ENCODE peak calls at places on chromosomes 7 and 10, in six cellular contexts. One of them, this sample, is unnamed.

GRCh38 chr10:132959296-132959961 is 17.1 kb upstream of the CFAP46 start:
- DNase-seq in coronary artery: no peak
- DNase-seq in A549: no peak
- DNase-seq in body of pancreas: no peak
- DNase-seq in RWPE2: no peak
- DNase-seq in chondrocyte: no peak
- DNase-seq in this sample: no peak

GRCh38 chr7:134690614-134691504 is 44.2 kb downstream of the BPGM start:
- DNase-seq in chondrocyte: no peak
- DNase-seq in A549: no peak
- DNase-seq in body of pancreas: no peak
- DNase-seq in RWPE2: no peak
- DNase-seq in coronary artery: no peak
- DNase-seq in this sample: no peak

GRCh38 chr10:11403116-11403515 is 208.3 kb downstream of the USP6NL start:
- DNase-seq in RWPE2: no peak
- DNase-seq in chondrocyte: no peak
- DNase-seq in body of pancreas: no peak
- DNase-seq in A549: no peak
- DNase-seq in coronary artery: peak
- DNase-seq in this sample: no peak

GRCh38 chr7:82578430-82578829 is 134.9 kb upstream of the CACNA2D1 start:
- DNase-seq in coronary artery: no peak
- DNase-seq in A549: no peak
- DNase-seq in body of pancreas: no peak
- DNase-seq in chondrocyte: no peak
- DNase-seq in RWPE2: no peak
- DNase-seq in this sample: no peak

GRCh38 chr7:98213874-98214810 is 2.9 kb downstream of the BHLHA15 start:
- DNase-seq in RWPE2: no peak
- DNase-seq in chondrocyte: peak
- DNase-seq in coronary artery: no peak
- DNase-seq in A549: no peak
- DNase-seq in body of pancreas: peak
- DNase-seq in this sample: no peak

GRCh38 chr10:80473096-80473657 is 19.1 kb downstream of the TSPAN14 start:
- DNase-seq in chondrocyte: no peak
- DNase-seq in RWPE2: no peak
- DNase-seq in body of pancreas: no peak
- DNase-seq in A549: no peak
- DNase-seq in coronary artery: no peak
- DNase-seq in this sample: no peak

GRCh38 chr7:2810682-2811471 is 33.2 kb downstream of the GNA12 start:
- DNase-seq in chondrocyte: no peak
- DNase-seq in RWPE2: no peak
- DNase-seq in coronary artery: peak
- DNase-seq in A549: no peak
- DNase-seq in body of pancreas: no peak
- DNase-seq in this sample: no peak

GRCh38 chr10:60921631-60922030 is 22.4 kb downstream of the RHOBTB1 start:
- DNase-seq in body of pancreas: peak
- DNase-seq in chondrocyte: no peak
- DNase-seq in A549: no peak
- DNase-seq in coronary artery: no peak
- DNase-seq in RWPE2: no peak
- DNase-seq in this sample: no peak

GRCh38 chr7:139431459-139431858 is 52.0 kb downstream of the KLRG2 start:
- DNase-seq in body of pancreas: no peak
- DNase-seq in coronary artery: no peak
- DNase-seq in A549: no peak
- DNase-seq in chondrocyte: no peak
- DNase-seq in RWPE2: no peak
- DNase-seq in this sample: peak

GRCh38 chr10:124719213-124719851 is 24.8 kb downstream of the FAM53B start:
- DNase-seq in chondrocyte: no peak
- DNase-seq in body of pancreas: peak
- DNase-seq in A549: no peak
- DNase-seq in RWPE2: no peak
- DNase-seq in coronary artery: no peak
- DNase-seq in this sample: no peak

GRCh38 chr10:74880041-74880440 is 53.6 kb downstream of the KAT6B start:
- DNase-seq in A549: no peak
- DNase-seq in coronary artery: no peak
- DNase-seq in chondrocyte: no peak
- DNase-seq in body of pancreas: no peak
- DNase-seq in RWPE2: no peak
- DNase-seq in this sample: no peak

GRCh38 chr10:133391249-133391635 is 2.7 kb upstream of the MTG1 start:
- DNase-seq in chondrocyte: no peak
- DNase-seq in body of pancreas: no peak
- DNase-seq in A549: no peak
- DNase-seq in RWPE2: peak
- DNase-seq in coronary artery: no peak
- DNase-seq in this sample: no peak

GRCh38 chr10:47438857-47439474 is 44.9 kb downstream of the ANXA8 start:
- DNase-seq in A549: peak
- DNase-seq in RWPE2: peak
- DNase-seq in body of pancreas: peak
- DNase-seq in chondrocyte: peak
- DNase-seq in coronary artery: no peak
- DNase-seq in this sample: no peak
- TF ChIP-seq CTCF in A549: peak
- TF ChIP-seq CTCF in RWPE2: peak
- TF ChIP-seq CTCF in body of pancreas: peak
- TF ChIP-seq CTCF in chondrocyte: peak
- TF ChIP-seq CTCF in coronary artery: no peak
- TF ChIP-seq CTCF in this sample: peak

GRCh38 chr7:131506597-131506996 is 49.8 kb downstream of the PODXL start:
- DNase-seq in chondrocyte: no peak
- DNase-seq in RWPE2: no peak
- DNase-seq in coronary artery: no peak
- DNase-seq in A549: no peak
- DNase-seq in body of pancreas: no peak
- DNase-seq in this sample: no peak
- TF ChIP-seq CTCF in chondrocyte: peak
- TF ChIP-seq CTCF in RWPE2: no peak
- TF ChIP-seq CTCF in coronary artery: no peak
- TF ChIP-seq CTCF in A549: no peak
- TF ChIP-seq CTCF in body of pancreas: no peak
- TF ChIP-seq CTCF in this sample: no peak

DNA sequence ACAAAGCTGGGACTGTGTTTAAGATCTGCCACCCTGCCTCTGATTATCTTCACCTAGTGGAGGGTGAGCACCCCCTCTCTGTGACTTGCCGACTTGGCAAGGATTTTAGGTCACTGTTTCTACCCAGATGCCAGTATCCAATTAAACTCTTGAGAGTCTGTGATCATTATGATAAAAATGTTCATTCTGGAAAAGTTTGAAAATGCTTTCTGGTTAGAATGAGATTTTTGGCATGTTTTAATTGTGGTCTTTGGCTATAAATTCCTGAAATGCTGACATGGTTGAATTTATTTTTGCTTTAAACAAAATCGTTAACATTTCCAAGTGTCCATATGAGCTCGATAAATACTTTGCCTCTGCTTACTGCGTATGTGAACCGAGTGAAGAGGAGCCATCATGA is 221.4 kb downstream of the BICC1 start:
- DNase-seq in RWPE2: no peak
- DNase-seq in chondrocyte: no peak
- DNase-seq in body of pancreas: no peak
- DNase-seq in coronary artery: no peak
- DNase-seq in A549: no peak
- DNase-seq in this sample: no peak
- TF ChIP-seq CTCF in RWPE2: no peak
- TF ChIP-seq CTCF in chondrocyte: peak
- TF ChIP-seq CTCF in body of pancreas: no peak
- TF ChIP-seq CTCF in coronary artery: no peak
- TF ChIP-seq CTCF in A549: no peak
- TF ChIP-seq CTCF in this sample: no peak

DNA sequence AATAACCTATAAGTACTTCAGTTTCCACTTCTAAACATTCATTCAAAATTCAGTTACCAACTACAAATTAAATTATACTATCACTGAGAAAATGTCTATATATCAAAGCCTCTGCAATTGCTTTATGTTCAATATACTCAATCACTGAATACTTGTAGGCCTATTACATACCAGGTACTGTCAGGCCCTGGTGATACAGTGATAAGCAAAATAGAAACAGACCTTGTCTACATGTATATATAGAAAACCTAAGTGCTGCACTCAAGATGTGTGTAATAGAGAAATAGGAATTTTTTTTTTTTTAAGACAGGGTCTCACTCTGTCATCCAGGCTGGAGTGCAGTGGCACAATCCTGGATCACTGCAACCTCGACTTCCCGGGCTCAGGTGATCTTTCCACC is 53.7 kb upstream of the PHF14 start:
- DNase-seq in A549: no peak
- DNase-seq in body of pancreas: no peak
- DNase-seq in RWPE2: no peak
- DNase-seq in coronary artery: no peak
- DNase-seq in chondrocyte: no peak
- DNase-seq in this sample: no peak
- TF ChIP-seq CTCF in A549: no peak
- TF ChIP-seq CTCF in body of pancreas: no peak
- TF ChIP-seq CTCF in RWPE2: no peak
- TF ChIP-seq CTCF in coronary artery: no peak
- TF ChIP-seq CTCF in chondrocyte: no peak
- TF ChIP-seq CTCF in this sample: no peak

GRCh38 chr10:73785221-73785720 is at the start of gene ZSWIM8:
- DNase-seq in RWPE2: peak
- DNase-seq in A549: peak
- DNase-seq in chondrocyte: no peak
- DNase-seq in coronary artery: peak
- DNase-seq in body of pancreas: peak
- DNase-seq in this sample: peak

GRCh38 chr10:73788864-73789658 is 3.7 kb downstream of the ZSWIM8 start:
- DNase-seq in A549: no peak
- DNase-seq in coronary artery: no peak
- DNase-seq in RWPE2: no peak
- DNase-seq in chondrocyte: peak
- DNase-seq in body of pancreas: no peak
- DNase-seq in this sample: no peak

GRCh38 chr10:73785721-73786511 is 510 bp downstream of the ZSWIM8 start:
- DNase-seq in body of pancreas: peak
- DNase-seq in chondrocyte: no peak
- DNase-seq in RWPE2: no peak
- DNase-seq in coronary artery: no peak
- DNase-seq in A549: no peak
- DNase-seq in this sample: no peak

GRCh38 chr10:73789659-73790055 is 4.3 kb downstream of the ZSWIM8 start:
- DNase-seq in A549: no peak
- DNase-seq in chondrocyte: peak
- DNase-seq in RWPE2: no peak
- DNase-seq in body of pancreas: no peak
- DNase-seq in coronary artery: no peak
- DNase-seq in this sample: no peak

DNA sequence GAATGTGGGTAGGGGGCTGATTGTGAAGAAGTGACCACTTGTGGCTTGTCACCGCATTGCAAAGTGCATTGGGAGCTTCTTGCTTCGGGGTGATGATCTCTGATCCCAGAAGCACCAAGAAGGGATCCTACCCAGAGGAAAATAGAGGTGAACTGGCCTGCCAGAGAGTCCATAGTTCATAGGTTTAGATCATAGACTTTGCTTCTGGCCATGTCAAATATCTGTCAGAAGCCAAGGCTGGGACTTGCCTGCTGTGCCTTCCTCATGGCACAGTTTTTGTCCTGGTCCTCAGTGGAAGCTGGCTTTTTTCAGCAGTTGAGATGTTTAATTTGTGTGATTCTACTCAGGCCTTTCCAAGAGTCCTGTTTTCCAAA is 1.1 kb downstream of the ZSWIM8 start:
- DNase-seq in RWPE2: no peak
- DNase-seq in body of pancreas: no peak
- DNase-seq in chondrocyte: no peak
- DNase-seq in coronary artery: no peak
- DNase-seq in A549: peak
- DNase-seq in this sample: no peak
- TF ChIP-seq CTCF in RWPE2: no peak
- TF ChIP-seq CTCF in body of pancreas: no peak
- TF ChIP-seq CTCF in chondrocyte: no peak
- TF ChIP-seq CTCF in coronary artery: no peak
- TF ChIP-seq CTCF in A549: no peak
- TF ChIP-seq CTCF in this sample: no peak

DNA sequence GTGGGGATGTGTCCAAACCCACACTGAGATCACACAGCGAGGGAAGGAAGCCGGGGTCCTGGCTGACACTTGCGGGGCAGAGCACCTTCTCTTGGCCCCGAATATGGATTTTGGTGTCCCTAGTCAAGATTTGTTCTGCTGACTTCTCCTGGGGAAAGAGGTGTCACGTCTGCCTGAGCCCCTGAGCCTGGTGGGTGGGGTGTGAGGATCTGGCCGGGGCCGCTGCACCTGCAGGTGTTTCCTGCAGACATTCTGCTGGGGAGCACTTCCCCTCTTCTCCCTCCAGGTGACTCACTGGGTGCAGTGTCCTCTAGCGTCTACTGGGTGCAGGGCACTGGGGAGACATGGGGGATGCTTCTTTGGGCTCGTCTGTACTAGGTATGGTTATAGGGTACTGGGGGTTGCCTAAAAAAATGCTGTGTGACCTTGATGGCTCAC is 99.2 kb downstream of the GRK5 start:
- DNase-seq in chondrocyte: no peak
- DNase-seq in coronary artery: no peak
- DNase-seq in A549: peak
- DNase-seq in body of pancreas: no peak
- DNase-seq in RWPE2: no peak
- DNase-seq in this sample: no peak
- TF ChIP-seq CTCF in chondrocyte: peak
- TF ChIP-seq CTCF in coronary artery: no peak
- TF ChIP-seq CTCF in A549: peak
- TF ChIP-seq CTCF in body of pancreas: no peak
- TF ChIP-seq CTCF in RWPE2: peak
- TF ChIP-seq CTCF in this sample: no peak

DNA sequence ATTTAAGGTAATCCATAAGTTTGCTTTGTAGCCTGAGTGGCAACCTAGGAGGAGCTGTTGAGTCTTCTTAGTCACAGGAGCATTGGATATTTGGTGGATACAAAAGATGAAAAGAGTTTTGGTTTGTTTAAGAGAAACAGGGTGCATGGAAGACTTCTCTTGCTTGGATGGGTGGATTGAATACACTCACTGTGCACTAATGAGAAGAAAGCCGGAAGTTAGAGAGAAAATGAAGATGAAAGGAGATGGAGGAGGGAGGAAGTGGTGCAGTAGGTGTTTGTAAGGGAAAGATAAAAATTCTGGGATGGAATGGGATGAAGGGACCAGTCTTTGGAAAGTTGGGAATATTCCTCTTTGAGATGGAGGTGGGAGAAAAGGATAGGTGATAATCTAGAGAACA is 7.7 kb downstream of the MDFIC start:
- DNase-seq in A549: no peak
- DNase-seq in body of pancreas: no peak
- DNase-seq in chondrocyte: no peak
- DNase-seq in coronary artery: no peak
- DNase-seq in RWPE2: no peak
- DNase-seq in this sample: no peak
- TF ChIP-seq CTCF in A549: peak
- TF ChIP-seq CTCF in body of pancreas: no peak
- TF ChIP-seq CTCF in chondrocyte: peak
- TF ChIP-seq CTCF in coronary artery: no peak
- TF ChIP-seq CTCF in RWPE2: no peak
- TF ChIP-seq CTCF in this sample: no peak